ENCODE peak calls at places on chromosomes 6 and 20, in seven cellular contexts. Y, A, N, U, V, W and K are unnamed samples.
A peak's percentile ranks its signal among the peaks of the same experiment; 100 is the strongest.

GRCh38 chr6:113221850-113222249 is 635.3 kb upstream of the MARCKS start:
- DNase-seq in Y (no peak), A (no peak), N (no peak), V (no peak), U (no peak), W (no peak), K (no peak)

GRCh38 chr6:135673671-135674309 is 176.2 kb upstream of the AHI1 start:
- DNase-seq in A (peak; percentile 35), N (peak; percentile 65), Y (no peak), V (no peak), U (no peak), W (no peak), K (peak; percentile 18)

GRCh38 chr6:20582586-20583446 is 48.6 kb downstream of the CDKAL1 start:
- DNase-seq in A (no peak), Y (no peak), N (no peak), W (no peak), U (no peak), V (no peak), K (no peak)

GRCh38 chr6:148251891-148252290 is 90.7 kb upstream of the SASH1 start:
- DNase-seq in U (no peak), V (no peak), Y (no peak), N (no peak), W (no peak), A (no peak), K (no peak)

GRCh38 chr6:158654498-158654897 is 4.6 kb downstream of the SYTL3 start:
- DNase-seq in U (no peak), Y (peak; percentile 77), W (no peak), V (peak; percentile 96), A (peak; percentile 71), N (peak; percentile 89), K (no peak)

GRCh38 chr6:50353603-50354002 is 303.9 kb upstream of the DEFB112 start:
- DNase-seq in Y (no peak), A (no peak), N (no peak), V (no peak), U (no peak), W (no peak), K (no peak)

GRCh38 chr6:31525932-31526591 is 2.7 kb upstream of the MCCD1 start:
- DNase-seq in U (no peak), V (peak; percentile 64), A (peak; percentile 66), Y (no peak), W (no peak), N (peak; percentile 48), K (no peak)

GRCh38 chr20:46406986-46407670 is 713 bp upstream of the ELMO2 start:
- DNase-seq in U (peak; percentile 46), N (peak; percentile 31), W (peak; percentile 83), V (peak; percentile 93), A (no peak), Y (peak; percentile 80), K (no peak)

GRCh38 chr6:33118525-33119123 is 42.8 kb downstream of the HLA-DPB1 start:
- DNase-seq in N (peak; percentile 25), Y (no peak), A (peak; percentile 16), W (peak; percentile 42), U (no peak), V (no peak), K (peak; percentile 7)

GRCh38 chr6:33343953-33344611 is 26.5 kb upstream of the ZBTB22 start:
- DNase-seq in A (no peak), N (no peak), Y (no peak), V (no peak), U (peak; percentile 78), W (no peak), K (no peak)

GRCh38 chr6:126923807-126924206 is 194.7 kb upstream of the RSPO3 start:
- DNase-seq in W (no peak), Y (no peak), U (no peak), N (peak; percentile 6), A (no peak), V (no peak), K (no peak)

GRCh38 chr6:107784669-107785068 is 39.4 kb downstream of the SCML4 start:
- DNase-seq in U (no peak), Y (no peak), W (no peak), A (no peak), V (no peak), N (peak; percentile 68), K (no peak)

GRCh38 chr6:19837511-19838441 is 606 bp downstream of the ID4 start:
- DNase-seq in N (peak; percentile 64), V (no peak), U (no peak), W (peak; percentile 40), A (no peak), Y (peak; percentile 68), K (no peak)

GRCh38 chr6:157821342-157822033 is 1.6 kb upstream of the SNX9 start:
- DNase-seq in V (no peak), Y (no peak), N (no peak), A (no peak), U (no peak), W (no peak), K (no peak)

GRCh38 chr20:2767768-2768631 is 32.4 kb downstream of the CPXM1 start:
- DNase-seq in N (peak; percentile 70), V (no peak), U (no peak), Y (peak; percentile 91), A (no peak), W (peak; percentile 97), K (peak; percentile 18)

GRCh38 chr6:152575621-152576150 is 61.5 kb downstream of the SYNE1 start:
- DNase-seq in Y (no peak), V (no peak), N (peak; percentile 58), A (no peak), U (no peak), W (peak; percentile 78), K (peak; percentile 34)

GRCh38 chr6:28838634-28839442 is 84.9 kb downstream of the TRIM27 start:
- DNase-seq in U (peak; percentile 47), V (peak; percentile 93), N (peak; percentile 83), W (peak; percentile 83), Y (peak; percentile 87), A (peak; percentile 85), K (peak; percentile 42)

GRCh38 chr20:62918137-62918536 is 8.2 kb downstream of the DIDO1 start:
- DNase-seq in Y (peak; percentile 2), W (no peak), A (no peak), U (no peak), N (no peak), V (no peak), K (no peak)

GRCh38 chr20:43911066-43911465 is 3.6 kb upstream of the TOX2 start:
- DNase-seq in U (no peak), W (no peak), Y (no peak), A (peak; percentile 59), N (peak; percentile 80), V (peak; percentile 60), K (peak; percentile 37)

GRCh38 chr6:10210052-10210451 is 204.8 kb downstream of the TFAP2A start:
- DNase-seq in U (no peak), N (peak; percentile 28), W (no peak), Y (no peak), V (no peak), A (peak; percentile 24), K (no peak)

GRCh38 chr6:14478396-14479225 is 361.0 kb downstream of the CD83 start:
- DNase-seq in N (no peak), Y (no peak), U (no peak), V (peak; percentile 89), W (no peak), A (no peak), K (no peak)

GRCh38 chr6:170512249-170512648 is 40.9 kb downstream of the PSMB1 start:
- DNase-seq in W (no peak), V (no peak), Y (no peak), N (no peak), U (no peak), A (no peak), K (no peak)

GRCh38 chr6:137423444-137424168 is 70.6 kb downstream of the OLIG3 start:
- DNase-seq in U (no peak), V (no peak), N (no peak), W (no peak), Y (no peak), A (no peak), K (no peak)

GRCh38 chr6:16683524-16684194 is 77.6 kb downstream of the ATXN1 start:
- DNase-seq in U (no peak), V (no peak), A (peak; percentile 69), W (peak; percentile 36), N (peak; percentile 83), Y (peak; percentile 79), K (no peak)
- TF ChIP-seq CTCF in U (no peak), V (no peak), A (no peak), W (no peak), N (no peak), Y (no peak), K (no peak)

DNA sequence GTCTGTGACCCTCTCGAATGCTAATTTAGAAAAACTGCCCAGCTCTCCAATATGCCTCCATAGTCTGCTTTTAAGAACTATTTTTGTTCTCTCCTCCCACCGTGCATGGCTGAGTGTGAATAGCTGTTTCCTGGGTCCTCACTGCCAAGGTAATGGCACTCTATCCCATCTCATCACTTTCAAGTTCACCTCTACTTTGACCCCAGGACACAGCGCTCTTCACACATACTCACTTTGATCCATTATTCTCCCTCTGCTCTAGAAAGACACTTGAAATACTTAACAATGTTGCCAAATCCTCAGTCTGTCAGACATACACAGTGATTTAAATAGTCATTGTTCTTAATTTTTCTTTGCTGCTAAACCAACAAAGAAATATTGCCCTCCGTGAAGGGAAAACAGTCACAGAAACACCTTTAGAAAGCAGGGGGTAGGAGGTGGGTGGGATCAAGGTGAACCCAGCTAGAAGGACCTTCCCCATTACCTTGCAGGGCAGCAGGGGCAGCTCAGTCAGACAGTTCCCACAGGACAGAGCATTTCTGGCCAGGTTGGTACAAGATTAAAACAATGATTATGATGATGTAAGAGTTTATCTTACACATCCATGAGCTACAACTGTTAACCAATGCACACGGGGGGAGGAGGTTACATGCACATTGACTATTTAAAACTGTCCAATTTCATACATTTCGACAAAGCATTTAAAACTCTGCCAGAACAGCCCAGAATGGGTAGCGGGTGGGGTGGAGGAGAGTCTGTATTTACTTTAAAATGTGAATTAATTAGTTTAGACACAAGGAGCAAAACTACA is 2.4 kb downstream of the SLC22A23 start:
- DNase-seq in W (no peak), A (no peak), V (no peak), Y (no peak), N (no peak), U (no peak), K (no peak)
- H3K4me3 ChIP-seq in W (peak overlapping the region; percentile 68), A (peak overlapping the region; percentile 65), V (peak overlapping the region; percentile 74), Y (peak overlapping the region; percentile 57), N (no peak overlapping the region), U (no peak overlapping the region), K (no peak overlapping the region)

GRCh38 chr6:35258336-35258735 is 1.2 kb upstream of the ZNF76 start:
- DNase-seq in W (no peak), N (no peak), U (no peak), V (no peak), Y (no peak), A (no peak), K (no peak)

GRCh38 chr6:35259194-35259945 is at the start of gene ZNF76:
- DNase-seq in A (peak; percentile 96), N (peak; percentile 93), Y (peak; percentile 99), V (peak; percentile 99), W (peak; percentile 97), U (peak; percentile 76), K (peak; percentile 73)

GRCh38 chr6:35260642-35261570 is 1.4 kb downstream of the ZNF76 start:
- DNase-seq in N (no peak), U (no peak), A (no peak), W (no peak), V (no peak), Y (no peak), K (no peak)

GRCh38 chr6:35259946-35260626 is 551 bp downstream of the ZNF76 start:
- DNase-seq in V (peak; percentile 93), Y (peak; percentile 81), W (peak; percentile 36), A (no peak), U (peak; percentile 58), N (peak; percentile 25), K (no peak)

GRCh38 chr6:35258858-35259193 is 709 bp upstream of the ZNF76 start:
- DNase-seq in W (no peak), V (no peak), N (peak; percentile 66), U (no peak), A (peak; percentile 50), Y (no peak), K (no peak)
- TF ChIP-seq CTCF in W (no peak), V (peak; percentile 19), N (no peak), U (no peak), A (peak; percentile 45), Y (no peak), K (peak; percentile 35)

GRCh38 chr20:59299961-59300340 is 460 bp upstream of the EDN3 start:
- DNase-seq in V (no peak), W (peak; percentile 29), A (no peak), Y (no peak), N (no peak), U (no peak), K (no peak)
- H3K4me3 ChIP-seq in V (peak overlapping the region; percentile 35), W (peak overlapping the region; percentile 27), A (no peak overlapping the region), Y (no peak overlapping the region), N (no peak overlapping the region), U (no peak overlapping the region), K (no peak overlapping the region)